ENCODE peak calls at places on chromosome 5, in eight cellular contexts. C is fibroblast of pulmonary artery, Y is upper lobe of right lung, R is RPMI7951, K is ACHN, L is amygdala, F is iPS-NIHi11, B is HFF-Myc. X is an unnamed sample.
A peak's percentile ranks its signal among the peaks of the same experiment; 100 is the strongest.

GRCh38 chr5:92641031-92641962 is 939.7 kb downstream of the NR2F1-AS1 start:
- DNase-seq in C (peak; percentile 80), Y (no peak), R (peak; percentile 76), K (peak; percentile 50), L (no peak), F (peak; percentile 16), B (peak; percentile 26), X (peak; percentile 22)

GRCh38 chr5:40681351-40682311 is 1.9 kb downstream of the PTGER4 start:
- DNase-seq in C (no peak), Y (peak; percentile 80), R (no peak), K (no peak), L (peak; percentile 10), F (peak; percentile 43), B (no peak), X (no peak)

GRCh38 chr5:76081811-76082783 is 1.1 kb upstream of the SV2C start:
- DNase-seq in C (no peak), Y (peak; percentile 51), R (no peak), K (no peak), L (no peak), F (peak; percentile 31), B (no peak), X (peak; percentile 28)

GRCh38 chr5:88786217-88786560 is 96.8 kb downstream of the MEF2C start:
- DNase-seq in C (peak; percentile 76), Y (no peak), R (no peak), K (peak; percentile 47), L (no peak), F (no peak), B (no peak), X (no peak)

GRCh38 chr5:90264930-90265857 is 144.4 kb downstream of the CETN3 start:
- DNase-seq in C (peak; percentile 82), Y (peak; percentile 63), R (peak; percentile 52), K (peak; percentile 51), L (peak; percentile 18), F (peak; percentile 53), B (peak; percentile 24), X (peak; percentile 69)

GRCh38 chr5:157528036-157528632 is 47.4 kb downstream of the ADAM19 start:
- DNase-seq in C (no peak), Y (no peak), R (no peak), K (no peak), L (no peak), F (no peak), B (peak; percentile 31), X (no peak)

GRCh38 chr5:41832430-41832829 is 37.8 kb downstream of the OXCT1 start:
- DNase-seq in C (no peak), Y (no peak), R (no peak), K (no peak), L (no peak), F (no peak), B (no peak), X (no peak)

GRCh38 chr5:180553530-180553929 is 37.8 kb downstream of the SCGB3A1 start:
- DNase-seq in C (no peak), Y (no peak), R (no peak), K (no peak), L (no peak), F (no peak), B (no peak), X (no peak)

GRCh38 chr5:123665822-123666371 is 153.9 kb downstream of the CSNK1G3 start:
- DNase-seq in C (no peak), Y (no peak), R (no peak), K (no peak), L (no peak), F (no peak), B (no peak), X (no peak)

GRCh38 chr5:15718411-15719178 is 218.6 kb downstream of the FBXL7 start:
- DNase-seq in C (peak; percentile 11), Y (no peak), R (no peak), K (no peak), L (no peak), F (no peak), B (no peak), X (no peak)

GRCh38 chr5:12272389-12272788 is 368.1 kb upstream of the CTNND2 start:
- DNase-seq in C (no peak), Y (no peak), R (peak; percentile 6), K (peak; percentile 12), L (no peak), F (peak; percentile 43), B (no peak), X (peak; percentile 18)

GRCh38 chr5:94040591-94041148 is 299.3 kb upstream of the POU5F2 start:
- DNase-seq in C (no peak), Y (no peak), R (no peak), K (no peak), L (no peak), F (no peak), B (no peak), X (no peak)

GRCh38 chr5:91255396-91256141 is 127.5 kb downstream of the ARRDC3 start:
- DNase-seq in C (no peak), Y (no peak), R (no peak), K (no peak), L (no peak), F (no peak), B (no peak), X (no peak)

GRCh38 chr5:14258840-14259239 is 115.7 kb downstream of the TRIO start:
- DNase-seq in C (no peak), Y (no peak), R (no peak), K (no peak), L (no peak), F (peak; percentile 64), B (no peak), X (no peak)

GRCh38 chr5:173413476-173413982 is 85.3 kb upstream of the STC2 start:
- DNase-seq in C (no peak), Y (no peak), R (no peak), K (peak; percentile 42), L (no peak), F (no peak), B (no peak), X (no peak)

GRCh38 chr5:10288600-10289213 is 19.0 kb downstream of the CMBL start:
- DNase-seq in C (no peak), Y (peak; percentile 92), R (no peak), K (peak; percentile 68), L (no peak), F (peak; percentile 72), B (no peak), X (peak; percentile 63)

GRCh38 chr5:141521244-141521781 is 32.4 kb downstream of the PCDHGC5 start:
- DNase-seq in C (peak; percentile 100), Y (no peak), R (peak; percentile 100), K (peak; percentile 89), L (no peak), F (no peak), B (peak; percentile 98), X (no peak)

GRCh38 chr5:43041669-43042175 is 1.6 kb upstream of the ANXA2R start:
- DNase-seq in C (peak; percentile 83), Y (no peak), R (peak; percentile 78), K (peak; percentile 70), L (peak; percentile 73), F (no peak), B (no peak), X (no peak)

GRCh38 chr5:168314735-168315411 is 23.4 kb downstream of the WWC1 start:
- DNase-seq in C (peak; percentile 84), Y (peak; percentile 87), R (peak; percentile 64), K (peak; percentile 94), L (no peak), F (peak; percentile 29), B (peak; percentile 52), X (no peak)

GRCh38 chr5:135066781-135067430 is 32.9 kb upstream of the PITX1 start:
- DNase-seq in C (no peak), Y (peak; percentile 46), R (no peak), K (no peak), L (no peak), F (no peak), B (no peak), X (no peak)

X was measured in D341Med.